ENCODE peak calls at places on chromosomes 12 and 14, in six cellular contexts. Z, N, S, D, L and F are unnamed samples. For H3K36me3, the result is how much of the 10 kb centered on the place peaks cover.

GRCh38 chr12:117968826-117969659 is at the start of gene KSR2:
- DNase-seq in Z (peak), N (no peak), S (peak), L (peak), D (peak), F (peak)

GRCh38 chr14:64720190-64720589 is 16.0 kb downstream of the PLEKHG3 start:
- DNase-seq in N (peak), S (no peak), Z (peak), L (no peak), D (no peak), F (no peak)

GRCh38 chr12:45674583-45674982 is 54.9 kb upstream of the ARID2 start:
- DNase-seq in D (no peak), S (no peak), Z (peak), N (peak), L (no peak), F (no peak)

GRCh38 chr12:17097674-17098073 is 491.7 kb upstream of the LMO3 start:
- DNase-seq in Z (no peak), N (no peak), S (no peak), D (no peak), L (peak), F (no peak)

GRCh38 chr14:92507174-92507768 is 6.3 kb upstream of the RIN3 start:
- DNase-seq in S (no peak), L (no peak), D (peak), Z (no peak), N (no peak), F (no peak)

GRCh38 chr14:24232645-24233537 is at the start of gene GMPR2:
- DNase-seq in S (no peak), N (no peak), L (peak), D (no peak), Z (no peak), F (peak)

GRCh38 chr12:124786065-124786964 is 77.3 kb downstream of the SCARB1 start:
- DNase-seq in N (peak), D (no peak), Z (peak), S (peak), L (no peak), F (no peak)

GRCh38 chr12:72872488-72872887 is 600.3 kb downstream of the TRHDE start:
- DNase-seq in L (no peak), Z (no peak), D (no peak), N (no peak), S (no peak), F (peak)

GRCh38 chr12:99522456-99522855 is 125.1 kb upstream of the GARIN6 start:
- DNase-seq in S (no peak), N (no peak), D (no peak), L (no peak), Z (no peak), F (no peak)

GRCh38 chr14:30706704-30707103 is 84.6 kb downstream of the SCFD1 start:
- DNase-seq in S (no peak), D (no peak), L (no peak), N (no peak), Z (no peak), F (no peak)

GRCh38 chr12:48814313-48815280 is 3.7 kb upstream of the CACNB3 start:
- DNase-seq in Z (peak), S (peak), N (peak), L (peak), D (peak), F (peak)

GRCh38 chr12:48811454-48812090 is 6.7 kb upstream of the CACNB3 start:
- DNase-seq in Z (no peak), N (no peak), D (no peak), L (no peak), S (no peak), F (no peak)

GRCh38 chr12:48812389-48812788 is 5.9 kb upstream of the CACNB3 start:
- DNase-seq in L (no peak), N (no peak), D (no peak), Z (no peak), S (no peak), F (no peak)

GRCh38 chr12:48815281-48816110 is 2.8 kb upstream of the CACNB3 start:
- DNase-seq in S (peak), Z (peak), D (peak), N (peak), L (peak), F (peak)

DNA sequence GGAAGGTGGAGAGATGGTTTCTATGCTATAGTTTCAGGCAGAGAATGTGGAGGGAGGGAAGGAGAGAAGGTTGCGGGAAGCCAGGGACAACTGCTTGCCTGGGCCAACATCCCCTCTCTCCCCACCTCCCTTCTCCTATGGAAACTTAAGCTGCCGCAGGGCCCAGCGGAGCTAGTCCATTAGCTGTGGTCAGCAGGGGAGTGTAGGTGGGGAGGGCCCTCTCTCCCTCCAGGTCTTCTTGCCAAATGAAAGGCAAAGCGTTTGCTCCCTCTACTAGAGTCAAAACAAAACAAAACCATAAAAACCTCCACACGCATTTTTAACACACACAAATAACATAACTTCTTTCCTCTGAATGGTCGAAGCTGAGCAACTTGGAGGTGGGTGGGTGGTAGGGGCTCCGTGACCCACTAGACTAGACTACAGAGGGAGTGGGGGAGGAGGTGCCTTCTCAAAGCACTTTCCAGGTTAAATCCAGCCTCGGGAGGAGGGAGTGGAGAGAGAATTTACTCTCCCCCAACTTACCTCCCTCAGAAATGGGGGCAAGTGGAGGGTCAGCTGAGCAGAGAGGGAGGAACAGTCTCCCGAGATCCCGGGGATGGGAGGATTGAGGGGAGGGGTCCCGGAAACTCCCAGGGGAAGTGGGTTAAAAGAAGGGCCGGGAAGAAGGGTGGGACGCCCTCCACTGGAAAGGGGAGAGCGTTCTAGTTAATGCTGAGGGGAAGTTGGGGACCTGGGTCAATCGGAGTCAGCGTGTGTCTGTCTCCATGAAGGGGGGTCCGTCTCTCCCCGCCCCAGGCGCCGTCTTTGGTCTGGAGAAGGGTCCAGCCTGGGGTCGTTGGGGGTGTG is 4.6 kb upstream of the CACNB3 start:
- DNase-seq in D (no peak), L (no peak), Z (peak), S (no peak), N (no peak), F (no peak)
- H3K4me3 ChIP-seq in D (peak), L (peak), Z (peak), S (peak), N (no peak), F (peak)

DNA sequence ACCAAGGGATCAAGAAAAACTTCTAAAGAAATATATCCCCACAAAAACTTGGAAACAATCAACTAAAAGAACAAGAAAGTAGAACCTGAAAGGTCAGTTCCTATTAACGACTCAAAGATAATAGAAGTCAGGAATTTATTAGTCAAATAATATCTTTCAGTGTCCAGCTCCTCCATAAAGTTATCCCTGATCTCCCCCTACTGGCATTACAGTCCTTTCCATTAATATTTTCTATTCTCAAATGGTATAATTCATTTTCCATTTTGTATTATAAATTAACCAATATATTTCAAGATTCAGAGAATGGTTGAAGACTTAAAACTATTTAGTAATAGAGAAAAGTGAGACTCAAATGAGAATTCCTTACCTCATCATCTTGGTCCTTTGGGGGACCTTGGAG is 11.6 kb upstream of the SUPT16H start:
- DNase-seq in N (no peak), D (no peak), L (no peak), S (no peak), Z (no peak), F (no peak)
- H3K36me3 ChIP-seq in N (under half), D (under half), L (half or more), S (half or more), Z (under half), F (half or more)

DNA sequence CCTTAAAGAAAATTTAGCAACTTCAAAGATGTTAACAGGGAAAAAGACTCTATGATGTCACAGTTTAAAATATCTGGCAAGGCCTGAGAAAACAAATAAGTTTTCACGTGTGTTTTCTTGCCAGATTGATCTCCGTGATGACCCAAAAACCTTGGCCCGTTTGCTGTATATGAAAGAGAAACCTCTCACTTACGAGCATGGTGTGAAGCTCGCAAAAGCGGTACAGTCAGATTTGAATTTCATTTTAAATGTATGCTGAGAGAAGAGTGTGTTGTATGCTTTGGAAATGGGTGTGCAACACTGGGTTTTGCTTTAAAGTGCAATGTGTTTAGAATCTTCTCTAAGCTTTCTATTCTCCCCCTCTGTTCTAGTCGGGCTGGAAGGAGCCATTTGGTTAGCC is 35.7 kb downstream of the GPHB5 start:
- DNase-seq in L (no peak), D (no peak), S (no peak), N (no peak), Z (no peak), F (no peak)
- H3K4me3 ChIP-seq in L (no peak), D (no peak), S (no peak), N (no peak), Z (peak), F (no peak)

DNA sequence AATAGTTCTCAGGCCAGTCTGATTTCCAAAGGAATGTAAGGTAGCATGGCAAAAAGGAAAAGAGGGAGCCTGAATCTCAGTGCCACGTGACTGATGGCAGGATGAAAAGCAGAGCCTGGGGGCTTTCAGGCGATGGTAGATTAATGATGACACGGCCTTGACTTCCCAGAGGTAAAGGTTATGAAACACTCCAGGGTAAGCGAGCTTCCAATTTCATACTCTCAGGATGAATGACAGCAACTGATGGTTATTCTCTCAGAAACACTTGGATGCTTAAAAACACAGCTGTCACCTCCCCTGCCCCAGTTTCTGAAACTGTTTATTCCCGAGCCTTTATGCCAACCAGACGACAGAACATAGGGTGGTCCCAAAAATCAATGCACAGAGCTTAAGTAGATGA is 28.8 kb downstream of the GDF11 start:
- DNase-seq in L (no peak), D (no peak), S (no peak), Z (no peak), N (no peak), F (no peak)
- H3K36me3 ChIP-seq in L (half or more), D (under half), S (under half), Z (under half), N (under half), F (under half)

GRCh38 chr12:76641073-76641472 is 81.5 kb upstream of the OSBPL8 start:
- DNase-seq in D (no peak), S (no peak), L (no peak), N (no peak), Z (no peak), F (no peak)
- H3K4me3 ChIP-seq in D (no peak), S (no peak), L (no peak), N (no peak), Z (no peak), F (no peak)

GRCh38 chr12:119679490-119679889 is 11.6 kb downstream of the PRKAB1 start:
- DNase-seq in Z (no peak), L (no peak), N (no peak), D (no peak), S (no peak), F (no peak)
- H3K36me3 ChIP-seq in Z (under half), L (half or more), N (under half), D (under half), S (under half), F (half or more)